ENCODE peak calls at places on chromosome 10, in four cellular contexts. A, D, U and B are unnamed samples. For H3K27me3, the result is how much of the 10 kb centered on the place peaks cover.

GRCh38 chr10:11345224-11346054 is 266.0 kb downstream of the USP6NL start:
- DNase-seq in A (no peak), U (no peak), D (peak), B (no peak)

GRCh38 chr10:24574578-24575155 is 149.0 kb downstream of the ARHGAP21 start:
- DNase-seq in D (no peak), U (no peak), A (no peak), B (no peak)

GRCh38 chr10:126705951-126706565 is 35.6 kb upstream of the C10orf90 start:
- DNase-seq in D (no peak), U (no peak), A (no peak), B (no peak)

GRCh38 chr10:27285093-27285492 is 44.5 kb upstream of the ACBD5 start:
- DNase-seq in A (peak), D (peak), U (no peak), B (no peak)

GRCh38 chr10:88385601-88386203 is 197.4 kb downstream of the RNLS start:
- DNase-seq in U (peak), D (no peak), A (peak), B (peak)

GRCh38 chr10:31359979-31360378 is 41.0 kb downstream of the ZEB1 start:
- DNase-seq in U (no peak), A (no peak), D (no peak), B (no peak)

GRCh38 chr10:3482200-3482993 is 302.6 kb downstream of the KLF6 start:
- DNase-seq in U (no peak), A (peak), D (peak), B (peak)

GRCh38 chr10:110336111-110336721 is 31.5 kb upstream of the SMNDC1 start:
- DNase-seq in A (no peak), U (no peak), D (peak), B (no peak)

GRCh38 chr10:5698062-5698461 is 13.4 kb downstream of the TASOR2 start:
- DNase-seq in U (no peak), A (no peak), D (no peak), B (no peak)

GRCh38 chr10:132924046-132924952 is 18.1 kb downstream of the CFAP46 start:
- DNase-seq in A (no peak), U (peak), D (no peak), B (no peak)

GRCh38 chr10:99667108-99667751 is 7.9 kb downstream of the ENTPD7 start:
- DNase-seq in U (no peak), A (peak), D (peak), B (no peak)

GRCh38 chr10:48572414-48572813 is 32.5 kb downstream of the ARHGAP22 start:
- DNase-seq in U (no peak), D (no peak), A (no peak), B (no peak)

GRCh38 chr10:92913973-92914372 is 65.7 kb downstream of the EXOC6 start:
- DNase-seq in D (no peak), U (no peak), A (no peak), B (no peak)

GRCh38 chr10:104303594-104304178 is 34.6 kb downstream of the ITPRIP start:
- DNase-seq in D (no peak), A (no peak), U (no peak), B (no peak)

GRCh38 chr10:113304726-113305125 is 248.1 kb upstream of the HABP2 start:
- DNase-seq in U (no peak), A (no peak), D (no peak), B (no peak)

GRCh38 chr10:79628083-79628482 is 17.3 kb downstream of the SFTPA1 start:
- DNase-seq in A (no peak), D (no peak), U (no peak), B (no peak)

GRCh38 chr10:89296227-89296648 is 5.6 kb upstream of the IFIT2 start:
- DNase-seq in A (no peak), U (no peak), D (peak), B (no peak)

GRCh38 chr10:116194061-116194460 is 78.9 kb downstream of the GFRA1 start:
- DNase-seq in U (no peak), D (no peak), A (no peak), B (no peak)

GRCh38 chr10:48658243-48658888 is 26.3 kb upstream of the WDFY4 start:
- DNase-seq in U (peak), A (peak), D (peak), B (peak)

GRCh38 chr10:132195366-132196075 is 8.8 kb downstream of the DPYSL4 start:
- DNase-seq in D (no peak), U (peak), A (no peak), B (no peak)

GRCh38 chr10:13349776-13350274 is 1.7 kb upstream of the SEPHS1 start:
- DNase-seq in A (peak), D (peak), U (peak), B (peak)

GRCh38 chr10:51321300-51321699 is 247.0 kb downstream of the PRKG1 start:
- DNase-seq in D (no peak), A (no peak), U (no peak), B (no peak)

GRCh38 chr10:14184841-14185500 is 145.8 kb downstream of the FRMD4A start:
- DNase-seq in U (peak), A (no peak), D (peak), B (no peak)

GRCh38 chr10:119270893-119271361 is 63.6 kb downstream of the GRK5 start:
- DNase-seq in A (peak), D (peak), U (peak), B (peak)

DNA sequence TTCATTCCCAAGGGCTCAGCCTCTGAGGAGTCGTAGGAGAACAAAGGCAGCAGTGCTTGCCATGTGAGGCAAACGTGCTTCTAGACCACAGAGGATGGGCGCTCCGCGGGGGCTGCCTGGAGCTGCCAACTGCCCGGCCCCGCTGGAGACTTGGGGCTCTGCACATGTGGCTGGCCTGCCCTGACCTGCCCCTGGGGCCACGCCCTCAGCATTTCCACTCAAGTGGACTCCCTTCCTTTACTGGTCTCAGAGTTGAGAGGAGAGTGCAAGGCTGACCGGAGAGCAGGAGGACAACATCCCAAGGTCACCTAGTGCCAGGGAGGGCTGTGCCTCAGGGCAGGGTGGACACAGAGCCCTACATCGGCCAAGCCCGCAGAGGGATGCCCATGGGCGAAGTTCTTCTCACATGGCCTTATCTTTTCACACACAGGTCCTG is 222.3 kb upstream of the ZNF32 start:
- DNase-seq in U (no peak), D (no peak), A (no peak), B (no peak)
- H3K27ac ChIP-seq in U (peak), D (no peak), A (no peak), B (no peak)

GRCh38 chr10:7625836-7626235 is 40.9 kb downstream of the ITIH5 start:
- DNase-seq in A (peak), U (no peak), D (peak), B (no peak)

GRCh38 chr10:7625009-7625408 is 41.8 kb downstream of the ITIH5 start:
- DNase-seq in U (no peak), A (no peak), D (no peak), B (no peak)

GRCh38 chr10:7626283-7626682 is 40.5 kb downstream of the ITIH5 start:
- DNase-seq in D (peak), U (no peak), A (no peak), B (no peak)

GRCh38 chr10:7622969-7623368 is 43.8 kb downstream of the ITIH5 start:
- DNase-seq in U (no peak), D (peak), A (no peak), B (no peak)
- TF ChIP-seq CTCF in U (no peak), D (peak), A (no peak), B (no peak)

GRCh38 chr10:101140950-101141621 is 10.0 kb downstream of the TLX1 start:
- DNase-seq in A (no peak), U (no peak), D (no peak), B (no peak)

GRCh38 chr10:101138788-101139420 is 7.8 kb downstream of the TLX1 start:
- DNase-seq in A (no peak), U (no peak), D (no peak), B (no peak)

GRCh38 chr10:101139421-101139911 is 8.4 kb downstream of the TLX1 start:
- DNase-seq in A (peak), D (peak), U (no peak), B (no peak)

GRCh38 chr10:101141622-101142532 is 10.8 kb downstream of the TLX1 start:
- DNase-seq in A (peak), D (peak), U (peak), B (peak)

DNA sequence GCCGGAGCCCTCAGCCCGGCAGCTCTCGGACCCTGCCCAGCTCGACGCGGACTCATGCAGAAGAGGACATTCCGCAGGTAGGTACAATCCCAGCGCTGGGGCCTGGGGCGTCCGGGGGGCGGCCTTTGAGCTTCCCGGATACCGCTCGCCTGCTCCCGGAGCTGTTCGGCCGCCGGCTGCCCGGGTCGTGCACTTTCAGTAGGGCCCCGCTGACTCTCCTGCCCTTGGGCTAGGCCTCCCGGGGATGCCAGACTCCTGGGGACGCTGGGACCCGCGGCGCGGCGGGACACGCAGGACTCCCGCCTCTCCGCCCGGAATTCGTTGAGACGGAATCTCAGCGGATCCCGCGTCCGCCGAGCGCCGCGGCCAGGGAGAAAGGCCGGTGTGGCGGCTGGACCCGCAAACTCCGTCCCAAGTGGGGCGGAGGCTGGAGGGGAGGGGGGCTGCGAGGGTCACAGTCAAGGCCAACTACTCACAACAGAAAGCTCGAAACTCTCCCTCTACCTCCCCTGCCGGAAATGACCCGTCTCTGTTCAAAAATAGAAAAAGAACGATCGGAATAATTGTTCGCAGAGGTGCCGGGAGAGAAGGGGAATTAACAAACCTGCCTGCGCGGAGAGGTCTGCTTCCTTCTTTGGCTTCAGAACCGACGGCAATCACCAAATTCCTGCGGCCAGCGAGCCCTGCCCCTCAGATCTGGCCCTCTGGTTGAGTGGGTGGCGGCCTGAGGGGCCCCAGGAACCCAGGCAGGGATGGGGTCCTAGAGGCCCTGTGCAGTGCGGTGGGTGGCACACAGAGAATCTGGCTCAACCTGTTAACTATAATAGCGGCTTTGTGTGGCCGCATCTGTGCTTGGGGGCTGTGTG is 9.2 kb downstream of the TLX1 start:
- DNase-seq in A (no peak), D (no peak), U (no peak), B (no peak)
- H3K27me3 ChIP-seq in A (half or more), D (half or more), U (half or more), B (half or more)

GRCh38 chr10:74153123-74153522 is 2.1 kb downstream of the ADK start:
- DNase-seq in D (peak), A (no peak), U (no peak), B (no peak)
- H3K27ac ChIP-seq in D (peak), A (no peak), U (no peak), B (no peak)

GRCh38 chr10:86693721-86694369 is 25.5 kb downstream of the LDB3 start:
- DNase-seq in D (peak), A (peak), U (no peak), B (peak)
- TF ChIP-seq CTCF in D (peak), A (peak), U (peak), B (peak)

DNA sequence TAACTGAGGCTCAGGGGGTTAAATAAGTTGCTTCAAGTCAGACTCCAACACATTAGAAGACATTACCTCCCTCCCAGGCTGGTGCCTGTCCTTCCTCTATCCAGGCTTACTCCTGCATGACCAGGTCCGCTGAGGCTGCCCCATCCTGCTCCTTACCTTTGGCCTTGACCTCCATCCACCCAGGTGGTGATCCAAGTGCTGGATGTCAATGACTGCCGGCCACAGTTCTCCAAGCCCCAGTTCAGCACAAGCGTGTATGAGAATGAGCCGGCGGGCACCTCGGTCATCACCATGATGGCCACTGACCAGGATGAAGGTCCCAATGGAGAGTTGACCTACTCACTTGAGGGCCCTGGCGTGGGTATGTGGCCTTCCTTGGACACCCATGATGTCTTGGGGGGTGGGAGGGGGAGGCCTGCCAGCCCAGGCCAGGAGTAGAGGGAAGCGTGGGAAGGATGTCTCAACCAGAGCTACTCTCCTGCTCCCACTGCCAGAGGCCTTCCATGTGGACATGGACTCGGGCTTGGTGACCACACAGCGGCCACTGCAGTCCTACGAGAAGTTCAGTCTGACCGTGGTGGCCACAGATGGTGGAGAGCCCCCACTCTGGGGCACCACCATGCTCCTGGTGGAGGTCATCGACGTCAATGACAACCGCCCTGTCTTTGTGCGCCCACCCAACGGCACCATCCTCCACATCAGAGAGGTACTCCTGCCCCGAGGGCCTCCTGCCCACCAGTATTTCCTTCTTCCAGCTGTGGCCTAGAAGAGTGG is 29.6 kb upstream of the VSIR start:
- DNase-seq in U (peak), A (no peak), D (no peak), B (no peak)
- H3K27me3 ChIP-seq in U (under half), A (under half), D (under half), B (under half)

GRCh38 chr10:22633106-22633505 is 81.3 kb downstream of the PIP4K2A start:
- DNase-seq in A (no peak), D (no peak), U (no peak), B (no peak)

GRCh38 chr10:22634606-22635467 is 79.5 kb downstream of the PIP4K2A start:
- DNase-seq in D (no peak), A (no peak), U (no peak), B (no peak)

GRCh38 chr10:22631646-22632278 is 82.6 kb downstream of the PIP4K2A start:
- DNase-seq in A (no peak), D (peak), U (no peak), B (no peak)

GRCh38 chr10:22634093-22634492 is 80.3 kb downstream of the PIP4K2A start:
- DNase-seq in A (no peak), D (no peak), U (no peak), B (no peak)

GRCh38 chr10:22633528-22633927 is 80.8 kb downstream of the PIP4K2A start:
- DNase-seq in D (no peak), A (no peak), U (no peak), B (no peak)
- H3K27ac ChIP-seq in D (no peak), A (no peak), U (peak), B (peak)

DNA sequence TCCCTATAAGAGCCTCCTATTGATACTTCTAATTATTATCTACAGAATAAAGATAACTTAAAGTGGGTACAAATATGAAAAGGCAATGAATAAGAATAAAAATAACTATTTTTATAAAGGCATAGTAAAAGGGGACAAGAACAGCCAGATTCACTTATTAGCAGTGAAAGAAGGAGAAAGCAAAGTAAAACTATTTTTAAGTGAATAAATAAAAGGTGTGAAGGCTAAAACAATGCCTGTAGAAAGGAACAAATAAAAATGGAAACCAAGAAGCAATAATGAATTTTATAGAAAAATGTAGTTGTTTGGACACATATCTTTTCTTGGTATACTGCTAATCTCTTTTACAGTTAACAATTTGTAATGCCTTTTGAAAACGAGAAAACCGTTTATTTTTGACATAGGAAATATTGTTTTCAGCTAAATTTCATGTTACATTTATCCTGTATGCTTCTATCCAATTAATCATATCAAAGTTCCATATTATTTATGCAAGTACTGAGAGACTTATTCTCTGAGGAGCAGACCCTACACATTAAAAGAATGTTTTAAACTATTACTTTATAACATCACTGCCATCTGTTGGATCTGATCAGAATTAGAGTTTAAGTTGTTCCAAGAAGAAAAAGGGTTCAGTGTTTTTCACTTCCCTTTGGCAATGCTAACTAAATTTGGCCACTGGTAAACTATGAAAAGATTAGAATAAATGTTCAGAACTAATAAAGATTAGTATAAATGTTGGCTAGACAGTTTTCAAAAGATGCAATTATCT is 59.1 kb downstream of the ARMC3 start:
- DNase-seq in D (peak), U (no peak), A (no peak), B (no peak)
- TF ChIP-seq CTCF in D (peak), U (no peak), A (peak), B (peak)

GRCh38 chr10:90860790-90861189 is 3.0 kb upstream of the HTR7 start:
- DNase-seq in U (no peak), A (no peak), D (no peak), B (no peak)
- H3K27me3 ChIP-seq in U (under half), A (under half), D (under half), B (under half)